ENCODE peak calls at places on chromosomes 1 and 21, in nine cellular contexts. A is B cell, G is endothelial cell, V is heart right ventricle, P is astrocyte of the spinal cord, F is GM13976, R is uterus, M is choroid plexus epithelial cell, S is tibial nerve. Z is an unnamed sample.

GRCh38 chr1:7505871-7506676 is 265.0 kb upstream of the VAMP3 start:
- DNase-seq in A (no peak), G (no peak), V (no peak), P (no peak), F (no peak), R (no peak), M (no peak), S (no peak), Z (no peak)

GRCh38 chr1:237041795-237042466 is at the start of gene RYR2:
- DNase-seq in A (no peak), G (peak; percentile 72), V (no peak), P (no peak), F (peak; percentile 35), R (no peak), M (peak; percentile 40), S (no peak), Z (peak; percentile 33)

GRCh38 chr1:228465134-228465533 is 22.0 kb upstream of the RNF187 start:
- DNase-seq in A (no peak), G (no peak), V (no peak), P (no peak), F (no peak), R (no peak), M (no peak), S (no peak), Z (no peak)

GRCh38 chr1:87109012-87109411 is 194.6 kb downstream of the HS2ST1 start:
- DNase-seq in A (no peak), G (no peak), V (no peak), P (no peak), F (no peak), R (no peak), M (no peak), S (no peak), Z (no peak)

GRCh38 chr21:35559128-35559831 is 501.0 kb downstream of the SETD4 start:
- DNase-seq in A (no peak), G (no peak), V (no peak), P (peak; percentile 97), F (no peak), R (no peak), M (peak; percentile 96), S (no peak), Z (no peak)

GRCh38 chr1:89200668-89201488 is 2.1 kb upstream of the GBP4 start:
- DNase-seq in A (no peak), G (no peak), V (no peak), P (no peak), F (no peak), R (no peak), M (no peak), S (no peak), Z (peak; percentile 17)

GRCh38 chr1:46003315-46003714 is 129.1 kb downstream of the PIK3R3 start:
- DNase-seq in A (no peak), G (no peak), V (no peak), P (no peak), F (no peak), R (no peak), M (no peak), S (no peak), Z (no peak)

GRCh38 chr1:32321712-32322291 is 14.2 kb downstream of the MARCKSL1 start:
- DNase-seq in A (no peak), G (no peak), V (no peak), P (no peak), F (no peak), R (no peak), M (no peak), S (no peak), Z (no peak)

GRCh38 chr1:30853350-30853749 is 55.2 kb downstream of the SDC3 start:
- DNase-seq in A (no peak), G (no peak), V (no peak), P (no peak), F (no peak), R (no peak), M (no peak), S (no peak), Z (no peak)

GRCh38 chr1:166836733-166837132 is 2.5 kb upstream of the POGK start:
- DNase-seq in A (no peak), G (no peak), V (no peak), P (no peak), F (no peak), R (no peak), M (no peak), S (no peak), Z (no peak)

GRCh38 chr1:31886866-31887265 is 51.3 kb downstream of the PTP4A2 start:
- DNase-seq in A (no peak), G (no peak), V (no peak), P (no peak), F (no peak), R (no peak), M (no peak), S (no peak), Z (no peak)

DNA sequence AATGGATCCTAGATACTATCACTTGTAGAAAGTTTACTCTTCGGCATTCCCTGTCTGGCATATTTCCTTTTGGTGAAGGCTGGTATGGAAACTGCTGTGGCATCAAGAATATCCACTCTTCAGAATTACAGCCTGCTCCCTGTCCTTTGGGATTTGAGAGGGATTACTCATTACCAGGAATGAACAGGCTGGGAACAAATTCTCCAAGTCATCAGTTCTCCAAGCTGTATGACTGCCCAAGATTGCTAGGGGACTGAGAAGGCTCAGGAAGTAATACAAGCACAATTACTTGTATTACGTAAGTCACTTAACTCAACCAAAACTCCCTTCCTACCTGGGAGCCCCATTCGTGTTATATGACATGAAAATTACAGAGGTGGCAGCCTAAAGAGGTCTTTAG is 49.6 kb downstream of the CD58 start:
- DNase-seq in A (no peak), G (no peak), V (no peak), P (no peak), F (no peak), R (no peak), M (no peak), S (no peak), Z (no peak)
- TF ChIP-seq CTCF in A (no peak), G (no peak), V (no peak), P (no peak), F (no peak), R (no peak), M (no peak), S (no peak), Z (no peak)

DNA sequence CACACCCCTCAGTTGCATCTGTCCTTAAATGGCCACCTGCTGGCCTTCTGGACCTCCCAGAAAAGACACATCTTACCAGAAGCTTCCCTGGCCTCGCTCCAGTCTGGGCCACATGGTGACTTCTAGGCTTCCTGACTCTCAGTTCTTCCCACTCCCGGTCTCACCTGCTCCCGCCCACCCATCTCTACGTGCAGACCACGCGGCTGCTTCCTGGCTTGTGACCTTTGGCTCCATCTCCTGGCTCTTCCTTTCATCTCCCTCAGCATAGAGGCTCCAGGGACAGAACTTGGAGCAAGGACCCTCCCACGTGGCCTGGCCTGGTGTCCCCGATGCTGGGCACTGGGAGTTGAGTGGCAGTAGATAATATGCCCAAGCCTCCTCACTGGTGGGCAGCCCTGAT is 124.9 kb upstream of the IRF2BP2 start:
- DNase-seq in A (no peak), G (no peak), V (no peak), P (no peak), F (no peak), R (no peak), M (no peak), S (no peak), Z (no peak)
- TF ChIP-seq CTCF in A (no peak), G (no peak), V (no peak), P (no peak), F (no peak), R (no peak), M (no peak), S (no peak), Z (no peak)

DNA sequence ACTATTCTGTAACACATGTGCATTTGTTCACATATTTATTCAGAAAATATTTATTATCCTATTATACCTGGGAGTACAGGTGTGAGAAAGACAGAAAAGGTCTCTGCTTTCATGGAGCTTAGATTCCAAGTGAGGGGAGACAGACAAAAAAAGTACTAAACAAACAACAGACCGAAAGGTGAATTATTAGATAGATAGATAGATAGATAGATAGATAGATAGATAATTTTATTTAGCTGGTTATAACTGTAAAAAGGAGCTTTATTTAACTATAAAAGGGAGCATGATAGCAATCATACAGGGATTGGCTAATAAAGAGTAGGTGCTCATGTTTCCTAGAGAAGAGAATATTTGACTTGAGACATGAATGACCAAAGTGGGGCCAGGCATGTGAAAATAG is 119.4 kb downstream of the TNFSF18 start:
- DNase-seq in A (no peak), G (no peak), V (no peak), P (no peak), F (no peak), R (no peak), M (no peak), S (no peak), Z (no peak)
- TF ChIP-seq CTCF in A (no peak), G (no peak), V (no peak), P (no peak), F (no peak), R (no peak), M (no peak), S (no peak), Z (no peak)

DNA sequence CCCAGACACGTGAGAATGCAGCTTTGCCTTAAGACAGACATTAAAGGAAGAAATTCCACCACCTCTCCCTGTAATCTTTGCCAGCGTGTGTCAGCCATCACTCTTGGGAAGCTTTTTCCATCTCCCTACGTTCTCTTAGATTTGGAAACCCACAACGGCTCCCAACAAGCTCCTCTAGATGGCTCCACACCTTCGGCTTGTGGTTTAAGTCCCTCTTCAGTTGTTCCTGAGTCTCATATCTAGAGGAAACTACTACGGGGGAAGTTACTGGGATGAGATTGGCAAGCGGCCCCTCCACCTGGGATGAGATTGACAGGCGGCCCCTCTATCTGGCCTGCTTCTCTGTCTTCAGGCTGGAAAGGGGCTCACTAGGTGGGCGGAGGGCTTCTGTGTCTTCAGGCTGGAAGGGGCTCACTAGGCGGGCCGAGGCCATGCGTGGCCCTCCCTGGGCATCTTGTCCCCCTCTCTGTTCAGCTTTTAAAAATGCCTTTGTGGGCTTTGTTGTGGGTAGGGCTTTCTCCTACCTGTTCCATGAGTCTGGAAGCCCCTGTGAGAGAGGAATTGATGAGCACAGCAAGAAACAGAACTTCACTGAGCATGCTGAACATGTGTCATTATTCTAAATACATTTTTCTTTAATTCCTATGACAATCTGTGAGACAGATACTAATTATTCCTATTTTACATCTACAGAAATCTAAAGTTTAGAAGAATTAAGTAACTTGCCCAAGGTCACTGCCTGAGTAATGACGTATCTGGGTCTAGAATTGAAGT is 670.5 kb downstream of the KIF26B start:
- DNase-seq in A (no peak), G (no peak), V (peak; percentile 10), P (peak; percentile 31), F (no peak), R (no peak), M (peak; percentile 73), S (no peak), Z (no peak)
- TF ChIP-seq CTCF in A (no peak), G (no peak), V (no peak), P (peak; percentile 42), F (no peak), R (no peak), M (peak; percentile 63), S (no peak), Z (no peak)

GRCh38 chr1:54342764-54343687 is 63.2 kb downstream of the SSBP3 start:
- DNase-seq in A (no peak), G (no peak), V (no peak), P (no peak), F (no peak), R (no peak), M (no peak), S (no peak), Z (no peak)
- TF ChIP-seq CTCF in A (no peak), G (no peak), V (no peak), P (no peak), F (no peak), R (no peak), M (no peak), S (no peak), Z (no peak)

Z was measured in GM20000.